ENCODE peak calls at places on chromosomes 16 and 17, in four cellular contexts. D is endodermal cell, Z is HT-29, S is M059J. R is an unnamed sample.

GRCh38 chr17:72219824-72220473 is 99.1 kb downstream of the SOX9 start:
- DNase-seq in D (peak; percentile 84), Z (no peak), S (no peak), R (no peak)

GRCh38 chr17:7627250-7628121 is at the start of gene SAT2:
- DNase-seq in D (peak; percentile 100), Z (peak; percentile 55), S (peak; percentile 91), R (peak; percentile 88)

GRCh38 chr17:44375196-44376017 is 11.8 kb upstream of the FAM171A2 start:
- DNase-seq in D (peak; percentile 85), Z (no peak), S (no peak), R (no peak)

GRCh38 chr16:88569614-88569984 is 604 bp upstream of the ZC3H18 start:
- DNase-seq in D (peak; percentile 59), Z (peak; percentile 13), S (peak; percentile 30), R (no peak)

GRCh38 chr16:50096791-50097190 is 31.0 kb downstream of the HEATR3 start:
- DNase-seq in D (no peak), Z (no peak), S (peak; percentile 83), R (no peak)

GRCh38 chr16:4207229-4207628 is 34.7 kb downstream of the SRL start:
- DNase-seq in D (no peak), Z (no peak), S (no peak), R (no peak)

GRCh38 chr17:78958556-78959191 is 21.0 kb downstream of the LGALS3BP start:
- DNase-seq in D (no peak), Z (peak; percentile 66), S (peak; percentile 81), R (no peak)

GRCh38 chr17:32929288-32929574 is 1.3 kb downstream of the TMEM98 start:
- DNase-seq in D (peak; percentile 75), Z (no peak), S (no peak), R (no peak)

GRCh38 chr17:8226536-8227237 is 16.3 kb upstream of the AURKB start:
- DNase-seq in D (peak; percentile 97), Z (peak; percentile 13), S (peak; percentile 91), R (peak; percentile 94)

GRCh38 chr16:24957887-24958286 is 57.3 kb downstream of the ARHGAP17 start:
- DNase-seq in D (no peak), Z (no peak), S (no peak), R (no peak)

GRCh38 chr17:48883171-48883570 is 9.4 kb upstream of the ATP5MC1 start:
- DNase-seq in D (no peak), Z (no peak), S (no peak), R (no peak)

GRCh38 chr16:76946879-76947278 is 244.1 kb upstream of the MON1B start:
- DNase-seq in D (no peak), Z (peak; percentile 30), S (peak; percentile 54), R (peak; percentile 48)